ENCODE peak calls at places on chromosomes 1 and 21, in four cellular contexts. Q, H, I and K are unnamed samples.
A peak's percentile ranks its signal among the peaks of the same experiment; 100 is the strongest.

GRCh38 chr1:31429583-31429982 is 16.6 kb downstream of the SERINC2 start:
- DNase-seq in Q (no peak), H (no peak), I (no peak), K (no peak)

GRCh38 chr1:101745549-101745948 is 251.2 kb downstream of the OLFM3 start:
- DNase-seq in Q (no peak), H (no peak), I (no peak), K (no peak)

GRCh38 chr1:216682694-216683243 is 40.5 kb downstream of the ESRRG start:
- DNase-seq in Q (no peak), H (no peak), I (no peak), K (no peak)

GRCh38 chr1:244049142-244049968 is 1.7 kb upstream of the ZBTB18 start:
- DNase-seq in Q (peak; percentile 56), H (no peak), I (no peak), K (no peak)

GRCh38 chr1:51950701-51951100 is 39.8 kb downstream of the RAB3B start:
- DNase-seq in Q (no peak), H (no peak), I (no peak), K (no peak)

GRCh38 chr1:51535006-51535592 is 16.0 kb upstream of the EPS15 start:
- DNase-seq in Q (peak; percentile 44), H (no peak), I (peak; percentile 52), K (peak; percentile 65)

GRCh38 chr21:42042651-42043050 is 28.5 kb upstream of the UMODL1 start:
- DNase-seq in Q (no peak), H (no peak), I (no peak), K (no peak)

GRCh38 chr1:211648336-211648735 is 27.1 kb downstream of the NEK2 start:
- DNase-seq in Q (no peak), H (no peak), I (no peak), K (no peak)

GRCh38 chr1:183505338-183506089 is 33.2 kb downstream of the SMG7 start:
- DNase-seq in Q (no peak), H (no peak), I (no peak), K (no peak)

GRCh38 chr1:225447649-225448048 is 19.8 kb upstream of the LBR start:
- DNase-seq in Q (no peak), H (peak; percentile 58), I (peak; percentile 15), K (peak; percentile 59)

GRCh38 chr1:224939844-224940425 is 10.5 kb downstream of the DNAH14 start:
- DNase-seq in Q (no peak), H (no peak), I (no peak), K (no peak)

GRCh38 chr21:31917108-31917507 is 44.3 kb downstream of the HUNK start:
- DNase-seq in Q (no peak), H (no peak), I (no peak), K (no peak)

GRCh38 chr1:54510715-54511270 is 37.2 kb upstream of the ACOT11 start:
- DNase-seq in Q (no peak), H (no peak), I (no peak), K (no peak)

GRCh38 chr1:3664700-3665375 is 12.5 kb downstream of the TP73 start:
- DNase-seq in Q (no peak), H (no peak), I (no peak), K (no peak)

GRCh38 chr1:14404847-14405246 is 193.6 kb upstream of the KAZN start:
- DNase-seq in Q (no peak), H (no peak), I (no peak), K (no peak)

GRCh38 chr1:230753586-230754251 is 6.5 kb downstream of the CAPN9 start:
- DNase-seq in Q (no peak), H (peak; percentile 74), I (no peak), K (no peak)

GRCh38 chr1:88935522-88936222 is 44.3 kb upstream of the GTF2B start:
- DNase-seq in Q (no peak), H (no peak), I (no peak), K (no peak)

GRCh38 chr1:31696246-31696645 is 7.6 kb downstream of the COL16A1 start:
- DNase-seq in Q (no peak), H (no peak), I (peak; percentile 34), K (no peak)

GRCh38 chr1:180270767-180271639 is 40.9 kb downstream of the LHX4 start:
- DNase-seq in Q (no peak), H (no peak), I (no peak), K (no peak)

GRCh38 chr1:243507001-243507671 is 251.3 kb downstream of the SDCCAG8 start:
- DNase-seq in Q (no peak), H (no peak), I (no peak), K (no peak)

GRCh38 chr1:5939268-5940060 is 52.8 kb downstream of the NPHP4 start:
- DNase-seq in Q (no peak), H (peak; percentile 76), I (no peak), K (peak; percentile 53)

GRCh38 chr1:102550729-102551384 is 554.1 kb upstream of the OLFM3 start:
- DNase-seq in Q (peak; percentile 70), H (no peak), I (no peak), K (no peak)

GRCh38 chr1:98884864-98885263 is 119.8 kb downstream of the PLPPR5 start:
- DNase-seq in Q (no peak), H (no peak), I (no peak), K (no peak)

DNA sequence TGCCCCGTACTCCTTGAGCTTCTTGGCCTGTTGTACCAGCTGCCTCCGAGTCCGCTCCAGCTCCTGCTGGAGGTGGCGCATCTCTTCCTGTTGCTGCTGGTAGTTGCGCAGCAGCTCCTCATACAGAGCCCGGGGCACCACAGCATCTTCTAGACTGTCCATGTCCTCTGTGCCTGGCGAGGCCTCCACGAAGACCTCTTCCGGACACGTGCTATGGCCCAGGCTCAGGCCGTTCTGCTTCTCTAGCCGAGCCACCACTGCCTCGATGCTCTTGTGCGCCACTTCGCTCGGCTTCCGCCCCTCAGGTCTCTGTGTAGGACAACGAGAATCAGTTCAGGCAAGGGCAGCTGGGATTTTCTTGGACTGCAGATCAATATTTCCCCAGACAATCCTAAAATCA is 17.7 kb downstream of the BEND5 start:
- DNase-seq in Q (no peak), H (no peak), I (no peak), K (no peak)
- H3K9me3 ChIP-seq in Q (no peaks in the 10 kb centered on the region), H (no peaks in the 10 kb centered on the region), I (no peaks in the 10 kb centered on the region), K (no peaks in the 10 kb centered on the region)

DNA sequence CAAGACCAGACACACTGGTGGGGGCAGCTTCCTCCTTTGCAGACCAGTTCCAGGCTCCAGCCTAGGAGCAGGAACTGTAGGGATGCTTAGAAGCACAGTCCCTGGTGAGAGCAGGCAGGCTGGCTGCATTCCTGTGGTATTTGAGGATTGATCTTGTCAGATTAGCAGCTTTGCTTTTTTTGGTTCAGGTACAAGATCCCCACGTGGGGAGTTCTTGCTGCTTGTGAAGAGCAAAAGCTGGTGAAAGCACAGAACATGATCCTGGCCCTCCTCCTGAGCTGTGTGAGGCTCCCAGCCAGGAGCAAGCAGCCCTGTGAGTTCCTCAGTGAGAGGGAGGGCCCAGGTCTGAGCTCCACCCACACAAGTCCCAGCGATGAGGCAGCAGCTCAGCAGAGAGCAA is 75.3 kb upstream of the ARTN start:
- DNase-seq in Q (peak; percentile 18), H (no peak), I (peak; percentile 21), K (peak; percentile 86)
- H3K27ac ChIP-seq in Q (no peak overlapping the region), H (no peak overlapping the region), I (no peak overlapping the region), K (no peak overlapping the region)

GRCh38 chr1:9874959-9875635 is 35.0 kb downstream of the CTNNBIP1 start:
- DNase-seq in Q (peak; percentile 82), H (no peak), I (peak; percentile 34), K (peak; percentile 47)
- H3K4me3 ChIP-seq in Q (no peak overlapping the region), H (peak overlapping the region; percentile 15), I (no peak overlapping the region), K (peak overlapping the region; percentile 24)

GRCh38 chr21:28177008-28177603 is 815.6 kb downstream of the LTN1 start:
- DNase-seq in Q (no peak), H (no peak), I (no peak), K (no peak)
- H3K9me3 ChIP-seq in Q (no peaks in the 10 kb centered on the region), H (no peaks in the 10 kb centered on the region), I (no peaks in the 10 kb centered on the region), K (no peaks in the 10 kb centered on the region)

GRCh38 chr21:15531986-15532385 is 197.8 kb upstream of the USP25 start:
- DNase-seq in Q (no peak), H (no peak), I (no peak), K (no peak)
- H3K27ac ChIP-seq in Q (no peak overlapping the region), H (no peak overlapping the region), I (no peak overlapping the region), K (no peak overlapping the region)

DNA sequence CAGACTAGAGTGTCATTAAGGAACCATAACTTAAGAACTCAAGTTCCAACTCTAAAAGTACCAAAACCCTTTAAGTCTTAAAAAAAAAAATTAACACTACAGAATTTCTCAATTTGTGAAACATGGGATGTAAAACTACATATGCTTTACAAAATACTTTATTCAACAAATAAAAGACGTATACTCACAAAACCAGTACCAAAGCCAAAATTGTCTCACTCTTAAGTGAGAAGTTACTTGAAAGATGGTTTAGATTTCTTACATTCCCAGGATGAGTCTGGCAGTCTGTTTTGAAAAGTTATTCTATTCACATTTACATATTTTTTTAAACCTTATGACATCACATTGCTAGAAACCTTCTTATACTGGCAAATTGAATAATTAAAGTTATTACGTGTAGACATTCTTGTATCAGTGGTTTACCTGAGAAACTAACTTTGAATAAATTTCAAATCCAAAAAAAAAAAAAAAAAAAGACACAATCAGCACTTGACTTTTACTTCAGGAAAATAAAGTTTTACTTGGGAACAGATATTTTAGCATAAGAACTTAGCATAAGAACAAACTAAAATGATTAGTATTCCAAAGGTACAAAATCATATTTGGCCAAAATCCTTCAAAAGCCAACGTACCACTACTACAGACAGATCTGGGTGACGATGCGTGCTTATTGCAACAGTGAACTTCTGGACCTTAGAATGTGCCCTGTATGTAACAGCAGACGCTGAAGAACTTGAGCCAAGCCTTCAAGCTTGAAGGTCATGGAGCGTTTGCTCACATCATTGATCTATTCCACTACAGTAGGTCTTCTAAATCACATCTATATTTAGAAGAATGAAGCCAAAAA is 2.6 kb downstream of the CDC42BPA start:
- DNase-seq in Q (no peak), H (no peak), I (no peak), K (peak; percentile 49)
- H3K4me3 ChIP-seq in Q (peak overlapping the region; percentile 72), H (peak overlapping the region; percentile 96), I (peak overlapping the region; percentile 79), K (peak overlapping the region; percentile 94)

DNA sequence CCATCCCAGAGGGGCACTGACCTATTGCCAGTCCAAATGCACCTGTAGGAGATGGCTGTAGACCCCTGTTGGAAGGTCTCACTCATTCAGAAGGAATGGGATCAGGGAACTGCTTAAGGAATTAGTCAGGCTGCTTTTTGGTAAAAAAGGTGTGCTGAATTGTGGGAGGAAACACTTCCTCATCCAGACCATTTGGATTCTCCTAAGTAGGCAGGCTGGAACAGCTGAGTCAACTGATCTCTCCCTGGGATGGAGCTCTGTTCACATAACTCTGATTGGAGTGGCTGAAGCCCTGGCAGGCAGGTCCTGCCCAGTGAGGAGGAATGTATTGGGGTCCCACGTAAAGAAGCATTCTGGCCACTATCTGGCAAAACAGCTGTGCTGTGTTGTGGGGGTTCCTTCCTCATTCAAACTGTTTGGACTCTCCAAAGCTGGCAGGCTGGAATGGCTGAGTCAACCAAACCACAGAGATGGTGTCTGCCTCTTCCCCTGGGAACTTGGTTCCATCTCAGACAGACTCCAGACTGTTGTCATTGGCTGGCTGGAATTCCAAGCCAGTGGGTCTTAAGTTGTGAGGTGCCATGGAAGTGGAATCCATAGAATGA is 70.7 kb upstream of the PDC start:
- DNase-seq in Q (no peak), H (no peak), I (no peak), K (no peak)
- H3K9me3 ChIP-seq in Q (no peaks in the 10 kb centered on the region), H (no peaks in the 10 kb centered on the region), I (no peaks in the 10 kb centered on the region), K (no peaks in the 10 kb centered on the region)